ENCODE peak calls at places on chromosome 20, in five cellular contexts. P, B, J, C and T are unnamed samples.

GRCh38 chr20:47456952-47457724 is 44.5 kb upstream of the NCOA3 start:
- DNase-seq in J (peak; percentile 72), P (no peak), B (peak; percentile 77), C (no peak), T (peak; percentile 15)

GRCh38 chr20:23244207-23244915 is 106.2 kb upstream of the NXT1 start:
- DNase-seq in C (no peak), B (no peak), J (no peak), P (no peak), T (no peak)

GRCh38 chr20:8148501-8148900 is 16.4 kb downstream of the PLCB1 start:
- DNase-seq in P (no peak), C (no peak), J (peak; percentile 41), B (peak; percentile 12), T (no peak)

GRCh38 chr20:34705383-34706021 is 1.4 kb downstream of the TP53INP2 start:
- DNase-seq in C (no peak), P (no peak), J (peak; percentile 23), B (peak; percentile 69), T (no peak)

GRCh38 chr20:36969478-36970186 is 18.1 kb upstream of the SAMHD1 start:
- DNase-seq in J (no peak), C (no peak), B (no peak), P (no peak), T (no peak)

GRCh38 chr20:62603021-62603906 is 39.0 kb upstream of the SLCO4A1 start:
- DNase-seq in B (peak; percentile 36), P (no peak), C (peak; percentile 49), J (peak; percentile 47), T (peak; percentile 40)

GRCh38 chr20:22513574-22513973 is 70.8 kb downstream of the FOXA2 start:
- DNase-seq in J (no peak), C (no peak), B (no peak), P (no peak), T (no peak)

GRCh38 chr20:24756292-24757025 is 192.6 kb upstream of the CST7 start:
- DNase-seq in J (no peak), B (no peak), C (no peak), P (no peak), T (no peak)

GRCh38 chr20:14882846-14883245 is 545.4 kb upstream of the FLRT3 start:
- DNase-seq in J (no peak), C (no peak), B (peak; percentile 70), P (no peak), T (no peak)

GRCh38 chr20:7855545-7855944 is 84.7 kb downstream of the HAO1 start:
- DNase-seq in J (no peak), C (no peak), P (no peak), B (peak; percentile 53), T (no peak)

GRCh38 chr20:58616411-58616810 is 34.7 kb upstream of the STX16 start:
- DNase-seq in J (no peak), B (no peak), P (no peak), C (no peak), T (no peak)

GRCh38 chr20:54199721-54200176 is 8.1 kb upstream of the PFDN4 start:
- DNase-seq in P (peak; percentile 54), J (peak; percentile 73), B (peak; percentile 83), C (peak; percentile 82), T (peak; percentile 61)

GRCh38 chr20:53208110-53208908 is 236.2 kb downstream of the TSHZ2 start:
- DNase-seq in J (no peak), P (no peak), C (no peak), B (no peak), T (no peak)

GRCh38 chr20:57698867-57699275 is 10.9 kb downstream of the PMEPA1 start:
- DNase-seq in P (no peak), C (no peak), J (no peak), B (peak; percentile 66), T (no peak)

GRCh38 chr20:24211972-24212371 is 223.4 kb upstream of the GGTLC1 start:
- DNase-seq in P (no peak), C (no peak), B (no peak), J (no peak), T (no peak)

GRCh38 chr20:17465236-17465635 is 65.9 kb downstream of the BFSP1 start:
- DNase-seq in C (no peak), B (no peak), P (no peak), J (no peak), T (no peak)
- TF ChIP-seq CTCF in C (no peak), B (no peak), P (no peak), J (no peak), T (no peak)

GRCh38 chr20:32535316-32535952 is 49.7 kb downstream of the NOL4L start:
- DNase-seq in B (no peak), J (no peak), C (no peak), P (no peak), T (no peak)
- H3K4me3 ChIP-seq in B (no peak overlapping the region), J (no peak overlapping the region), C (peak overlapping the region; percentile 43), P (peak overlapping the region; percentile 31), T (no peak overlapping the region)

GRCh38 chr20:13644010-13644409 is 5.3 kb upstream of the TASP1 start:
- DNase-seq in P (no peak), B (peak; percentile 83), C (no peak), J (no peak), T (peak; percentile 87)
- TF ChIP-seq CTCF in P (no peak), B (no peak), C (no peak), J (peak; percentile 6), T (peak; percentile 51)

GRCh38 chr20:60062431-60063336 is 104.5 kb downstream of the CDH26 start:
- DNase-seq in P (peak; percentile 26), C (peak; percentile 51), J (peak; percentile 69), B (no peak), T (peak; percentile 71)
- H3K4me3 ChIP-seq in P (no peak overlapping the region), C (peak overlapping the region; percentile 6), J (no peak overlapping the region), B (no peak overlapping the region), T (no peak overlapping the region)

DNA sequence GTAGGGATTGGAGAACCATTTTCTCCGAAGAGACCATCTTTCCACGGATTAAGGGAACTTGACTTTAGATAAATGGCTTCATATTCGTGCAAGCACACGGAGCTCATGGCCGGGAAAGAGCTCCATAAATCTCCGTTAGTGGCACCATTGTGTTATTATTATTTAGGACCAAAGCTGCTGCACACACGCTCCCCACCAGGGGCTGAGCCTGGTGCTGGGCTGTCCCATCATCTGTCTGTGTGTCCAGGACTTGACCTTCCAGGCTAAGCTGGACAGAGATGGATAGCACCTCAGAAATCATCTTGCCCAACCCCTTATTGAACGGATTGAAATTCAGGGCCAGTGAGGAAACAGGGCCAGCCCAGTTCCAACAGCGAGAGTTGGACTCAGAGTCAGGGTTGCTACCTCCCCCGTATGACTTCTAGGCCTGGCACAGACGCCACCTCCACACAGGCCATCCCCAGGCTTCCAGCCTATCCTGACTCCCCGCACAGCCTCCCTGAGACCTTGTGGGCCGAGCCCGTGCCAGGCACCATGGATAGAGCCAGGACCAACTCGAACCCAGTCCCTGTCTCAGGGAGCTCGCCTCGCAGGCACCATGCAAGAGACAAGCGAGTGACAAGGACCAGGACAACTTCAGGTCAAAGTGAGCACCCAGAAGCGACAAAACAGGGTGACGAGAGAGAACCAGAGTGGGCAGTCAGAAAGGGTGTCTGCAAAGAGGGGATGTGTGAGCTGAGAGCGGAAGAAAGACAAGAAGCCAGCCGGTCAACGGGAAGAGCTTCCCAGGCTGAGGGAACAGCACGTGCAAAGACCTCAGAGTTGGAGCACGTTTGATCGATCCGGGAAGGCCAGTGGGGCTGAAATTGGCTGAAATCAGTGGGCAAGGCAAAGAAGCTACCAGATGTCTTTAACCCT is 45.4 kb downstream of the KIAA1755 start:
- DNase-seq in C (no peak), B (no peak), P (no peak), J (no peak), T (no peak)
- TF ChIP-seq CTCF in C (peak; percentile 13), B (peak; percentile 17), P (no peak), J (no peak), T (peak; percentile 32)

DNA sequence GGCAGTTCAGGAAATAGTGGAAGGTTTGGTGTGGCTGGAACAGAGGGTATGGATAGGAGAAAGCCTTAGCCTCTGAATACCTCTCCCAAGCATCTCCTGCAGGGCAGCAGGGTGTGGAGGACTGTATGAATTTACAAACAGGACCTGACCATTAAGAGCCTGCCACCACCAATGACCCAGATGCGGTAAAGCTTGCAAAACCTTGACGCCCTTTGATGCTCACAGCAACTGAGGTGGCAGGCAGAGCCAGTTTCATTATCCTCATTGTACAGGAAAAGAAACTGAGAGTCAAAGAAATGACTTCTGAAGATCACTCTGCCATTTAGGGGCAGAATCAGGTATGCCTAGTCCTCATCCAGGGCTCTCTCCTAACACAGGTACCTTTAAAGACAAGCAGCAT is 2.4 kb downstream of the HM13 start:
- DNase-seq in P (no peak), J (no peak), B (no peak), C (no peak), T (no peak)
- H3K4me3 ChIP-seq in P (no peak overlapping the region), J (no peak overlapping the region), B (no peak overlapping the region), C (no peak overlapping the region), T (no peak overlapping the region)

DNA sequence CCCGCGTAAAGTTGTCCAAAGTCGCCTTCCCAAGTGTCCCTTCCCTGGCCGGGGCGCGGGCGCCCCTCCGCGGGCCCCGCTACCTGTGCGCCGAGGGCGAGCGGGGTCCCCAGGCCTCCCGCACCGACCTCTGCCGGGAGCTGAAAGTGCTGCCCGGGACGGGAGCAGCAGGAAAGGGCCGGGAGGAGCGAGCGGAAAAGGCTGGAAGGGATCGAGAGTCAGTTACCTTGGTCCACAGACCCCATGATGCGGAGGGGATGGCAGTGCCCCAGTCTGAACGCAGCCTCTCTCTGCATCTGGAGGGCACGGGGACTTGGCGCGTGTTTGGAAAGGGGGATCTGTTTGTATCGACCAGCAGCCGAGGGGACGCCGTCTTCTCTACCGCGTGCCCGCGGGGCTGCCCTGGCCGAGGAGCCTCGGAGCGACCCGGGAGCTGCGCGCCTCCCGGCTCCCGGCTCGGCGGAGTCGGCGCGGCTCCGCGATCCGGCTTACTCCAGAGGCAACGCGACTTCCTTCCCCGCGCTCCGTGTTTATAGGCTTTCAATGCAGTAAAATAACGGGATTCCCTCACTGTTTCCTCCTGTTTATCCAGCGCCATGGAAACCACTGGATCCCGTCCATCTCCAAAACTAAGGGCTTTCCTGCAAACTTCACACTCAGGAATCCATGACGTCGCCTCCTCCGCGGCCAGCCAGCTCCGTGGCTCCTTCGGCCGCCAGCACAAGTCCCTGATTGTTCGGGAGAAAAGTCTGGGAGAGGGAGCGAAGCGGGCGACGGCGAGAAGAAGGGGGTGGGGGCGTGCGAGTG is 20.0 kb upstream of the NFATC2 start:
- DNase-seq in C (no peak), J (peak; percentile 95), P (peak; percentile 88), B (peak; percentile 53), T (peak; percentile 96)
- TF ChIP-seq CTCF in C (no peak), J (peak; percentile 16), P (no peak), B (no peak), T (peak; percentile 30)